ENCODE peak calls at places on chromosomes 3 and 15, in eight cellular contexts. M, S, P, L, W, C, T and R are unnamed samples.

GRCh38 chr3:101065962-101066361 is 72.7 kb upstream of the ABI3BP start:
- DNase-seq in M (no peak), S (peak; percentile 34), P (no peak), L (peak; percentile 91), W (no peak), C (no peak), T (no peak), R (peak; percentile 42)

GRCh38 chr3:149575213-149575961 is 82.4 kb downstream of the WWTR1 start:
- DNase-seq in M (no peak), S (no peak), P (no peak), L (peak; percentile 95), W (no peak), C (no peak), T (no peak), R (peak; percentile 81)

GRCh38 chr3:66506154-66506553 is 5.3 kb upstream of the LRIG1 start:
- DNase-seq in M (no peak), S (no peak), P (no peak), L (no peak), W (no peak), C (no peak), T (no peak), R (no peak)

GRCh38 chr3:106688463-106688862 is 688.8 kb upstream of the CCDC54 start:
- DNase-seq in M (no peak), S (peak; percentile 62), P (no peak), L (peak; percentile 91), W (no peak), C (no peak), T (no peak), R (no peak)

GRCh38 chr3:127682576-127682975 is 9.8 kb downstream of the ABTB1 start:
- DNase-seq in M (no peak), S (no peak), P (no peak), L (no peak), W (no peak), C (no peak), T (no peak), R (no peak)

GRCh38 chr15:99143230-99143629 is 38.4 kb downstream of the SYNM start:
- DNase-seq in M (no peak), S (no peak), P (no peak), L (no peak), W (no peak), C (no peak), T (no peak), R (no peak)

GRCh38 chr3:113606539-113607218 is 74.3 kb downstream of the SIDT1 start:
- DNase-seq in M (no peak), S (no peak), P (peak; percentile 16), L (no peak), W (no peak), C (no peak), T (no peak), R (no peak)

GRCh38 chr3:158405507-158405906 is 165.5 kb upstream of the MLF1 start:
- DNase-seq in M (no peak), S (no peak), P (no peak), L (no peak), W (no peak), C (no peak), T (no peak), R (no peak)

GRCh38 chr3:25575001-25575400 is 89.7 kb downstream of the TOP2B start:
- DNase-seq in M (no peak), S (no peak), P (no peak), L (no peak), W (no peak), C (no peak), T (no peak), R (no peak)

GRCh38 chr3:108564564-108564963 is 24.7 kb downstream of the CIP2A start:
- DNase-seq in M (no peak), S (no peak), P (no peak), L (no peak), W (no peak), C (no peak), T (no peak), R (no peak)

GRCh38 chr15:70741107-70741511 is 22.2 kb downstream of the UACA start:
- DNase-seq in M (no peak), S (peak; percentile 37), P (no peak), L (peak; percentile 78), W (peak; percentile 31), C (no peak), T (no peak), R (peak; percentile 69)

GRCh38 chr3:108018552-108018951 is 72.3 kb downstream of the CD47 start:
- DNase-seq in M (no peak), S (no peak), P (no peak), L (no peak), W (no peak), C (no peak), T (no peak), R (no peak)